ENCODE peak calls at places on chromosomes 6 and 20, in seven cellular contexts. R, V, E, I, S, H and Q are unnamed samples.

GRCh38 chr20:7744411-7744810 is 195.8 kb downstream of the HAO1 start:
- DNase-seq in R (no peak), V (no peak), E (peak), I (no peak), S (peak), H (no peak), Q (no peak)

GRCh38 chr6:68400396-68400795 is 234.7 kb upstream of the ADGRB3 start:
- DNase-seq in R (no peak), V (no peak), E (no peak), I (peak), S (no peak), H (no peak), Q (no peak)

GRCh38 chr20:19264191-19264590 is 51.7 kb downstream of the SLC24A3 start:
- DNase-seq in R (no peak), V (no peak), E (no peak), I (peak), S (no peak), H (no peak), Q (no peak)

GRCh38 chr6:73803562-73804221 is 107.7 kb downstream of the CD109 start:
- DNase-seq in R (no peak), V (no peak), E (peak), I (peak), S (peak), H (no peak), Q (no peak)

GRCh38 chr20:6698056-6698455 is 69.4 kb upstream of the BMP2 start:
- DNase-seq in R (no peak), V (no peak), E (no peak), I (peak), S (no peak), H (no peak), Q (no peak)

GRCh38 chr20:33030569-33030968 is 879 bp upstream of the BPIFB6 start:
- DNase-seq in R (no peak), V (no peak), E (no peak), I (no peak), S (no peak), H (no peak), Q (no peak)

GRCh38 chr6:18147160-18147559 is 7.7 kb downstream of the TPMT start:
- DNase-seq in R (no peak), V (no peak), E (peak), I (no peak), S (peak), H (no peak), Q (no peak)

GRCh38 chr20:6519556-6519955 is 247.9 kb upstream of the BMP2 start:
- DNase-seq in R (no peak), V (no peak), E (peak), I (no peak), S (peak), H (no peak), Q (no peak)

GRCh38 chr20:49964964-49965780 is 17.6 kb upstream of the SNAI1 start:
- DNase-seq in R (no peak), V (no peak), E (peak), I (peak), S (peak), H (peak), Q (peak)
- TF ChIP-seq CTCF in R (no peak), V (peak), E (peak), I (peak), S (peak), H (peak), Q (peak)

GRCh38 chr6:88008821-88009220 is 38.8 kb upstream of the SPACA1 start:
- DNase-seq in R (no peak), V (no peak), E (no peak), I (no peak), S (peak), H (no peak), Q (no peak)

GRCh38 chr6:88013015-88013414 is 34.6 kb upstream of the SPACA1 start:
- DNase-seq in R (no peak), V (no peak), E (peak), I (no peak), S (no peak), H (no peak), Q (no peak)

GRCh38 chr6:88008411-88008810 is 39.2 kb upstream of the SPACA1 start:
- DNase-seq in R (no peak), V (no peak), E (no peak), I (no peak), S (peak), H (no peak), Q (no peak)

DNA sequence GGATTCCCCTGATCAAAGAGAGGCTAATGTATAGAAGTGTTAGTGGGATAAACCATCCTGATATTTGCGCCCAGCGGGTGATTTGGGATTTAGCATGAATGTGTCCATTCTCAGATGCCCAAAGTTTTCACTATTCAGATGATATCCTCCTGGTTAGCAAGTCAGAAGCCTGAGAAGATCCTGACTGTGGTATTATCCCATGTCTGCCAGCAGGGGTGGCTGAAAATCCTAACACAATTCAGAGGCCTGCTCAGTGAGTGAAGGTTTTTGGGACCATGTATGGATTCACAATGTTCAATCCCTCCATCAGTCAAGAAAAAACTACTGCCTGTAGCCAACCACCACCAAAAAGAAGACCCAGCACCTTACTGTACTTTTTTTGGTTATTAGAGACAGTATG is 34.1 kb upstream of the SPACA1 start:
- DNase-seq in R (no peak), V (no peak), E (no peak), I (peak), S (peak), H (no peak), Q (no peak)
- TF ChIP-seq CTCF in R (no peak), V (no peak), E (no peak), I (peak), S (peak), H (no peak), Q (peak)

DNA sequence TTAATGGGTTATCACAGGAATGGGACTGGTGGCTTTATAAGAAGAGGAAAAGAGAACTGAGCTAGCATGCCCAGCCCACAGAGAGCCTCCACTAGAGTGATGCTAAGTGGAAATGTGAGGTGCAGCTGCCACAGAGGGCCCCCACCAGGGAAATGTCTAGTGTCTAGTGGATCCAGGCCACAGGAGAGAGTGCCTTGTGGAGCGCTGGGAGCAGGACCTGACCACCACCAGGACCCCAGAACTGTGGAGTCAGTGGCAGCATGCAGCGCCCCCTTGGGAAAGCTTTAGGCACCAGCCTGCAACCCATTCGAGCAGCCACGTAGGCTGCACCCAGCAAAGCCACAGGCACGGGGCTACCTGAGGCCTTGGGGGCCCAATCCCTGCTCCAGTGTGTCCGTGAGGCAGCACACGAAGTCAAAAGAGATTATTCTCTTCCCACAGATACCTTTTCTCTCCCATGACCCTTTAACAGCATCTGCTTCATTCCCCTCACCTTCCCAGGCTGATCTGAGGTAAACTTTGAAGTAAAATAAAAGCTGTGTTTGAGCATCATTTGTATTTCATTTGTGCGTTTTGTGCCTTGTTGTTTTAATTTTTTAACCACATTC is 4.4 kb downstream of the HLA-E start:
- DNase-seq in R (no peak), V (no peak), E (no peak), I (peak), S (no peak), H (no peak), Q (no peak)
- TF ChIP-seq CTCF in R (no peak), V (peak), E (peak), I (peak), S (peak), H (peak), Q (peak)

GRCh38 chr20:53873249-53873642 is 197.1 kb downstream of the BCAS1 start:
- DNase-seq in R (no peak), V (no peak), E (no peak), I (peak), S (no peak), H (no peak), Q (no peak)
- TF ChIP-seq CTCF in R (no peak), V (no peak), E (no peak), I (no peak), S (no peak), H (no peak), Q (no peak)

DNA sequence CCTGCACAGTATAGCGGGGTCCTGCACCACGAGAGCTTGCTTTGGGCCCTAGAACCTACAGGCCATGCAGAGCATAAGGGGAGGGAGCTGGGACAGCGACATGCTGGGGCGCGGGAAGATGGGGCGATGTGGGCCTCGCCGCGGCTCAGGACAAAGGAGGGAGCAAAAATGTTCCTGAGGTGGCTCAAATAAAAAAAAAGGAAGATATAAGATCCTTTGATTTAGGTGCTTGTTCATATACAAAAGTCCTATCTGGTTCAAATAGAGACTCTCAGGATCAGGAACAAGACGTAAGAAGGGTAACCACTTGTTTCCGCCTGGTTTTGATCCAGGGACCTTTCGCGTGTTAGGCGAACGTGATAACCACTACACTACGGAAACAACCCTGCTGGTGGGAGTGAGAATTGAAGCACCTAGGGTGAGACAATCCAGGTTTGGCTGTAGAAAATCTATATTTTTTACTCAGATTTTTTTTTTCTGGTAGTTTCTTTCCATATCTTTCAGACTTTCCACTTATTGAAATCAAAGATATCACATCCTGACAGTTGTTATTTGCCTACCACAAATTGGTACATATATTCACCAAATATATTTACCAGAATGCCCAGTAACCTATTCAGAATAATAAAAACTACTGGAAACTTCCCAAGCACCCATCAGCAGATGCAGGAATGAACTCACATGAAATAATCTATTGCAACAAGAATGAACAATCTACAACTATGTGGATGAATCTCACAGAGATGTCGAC is 177.9 kb upstream of the ZNF184 start:
- DNase-seq in R (no peak), V (no peak), E (peak), I (peak), S (peak), H (peak), Q (no peak)
- TF ChIP-seq CTCF in R (no peak), V (peak), E (no peak), I (peak), S (peak), H (no peak), Q (peak)

GRCh38 chr6:111565316-111566221 is 40.1 kb downstream of the TRAF3IP2 start:
- DNase-seq in R (no peak), V (no peak), E (no peak), I (peak), S (no peak), H (peak), Q (no peak)

GRCh38 chr6:111563581-111563980 is 42.1 kb downstream of the TRAF3IP2 start:
- DNase-seq in R (no peak), V (no peak), E (no peak), I (no peak), S (no peak), H (no peak), Q (no peak)

GRCh38 chr6:111566873-111567517 is 38.7 kb downstream of the TRAF3IP2 start:
- DNase-seq in R (no peak), V (no peak), E (no peak), I (no peak), S (no peak), H (no peak), Q (no peak)

GRCh38 chr6:111564482-111564945 is 41.2 kb downstream of the TRAF3IP2 start:
- DNase-seq in R (no peak), V (no peak), E (peak), I (peak), S (peak), H (no peak), Q (no peak)

GRCh38 chr6:111566222-111566717 is 39.4 kb downstream of the TRAF3IP2 start:
- DNase-seq in R (no peak), V (no peak), E (no peak), I (no peak), S (no peak), H (no peak), Q (no peak)
- TF ChIP-seq CTCF in R (no peak), V (no peak), E (no peak), I (no peak), S (no peak), H (no peak), Q (no peak)

DNA sequence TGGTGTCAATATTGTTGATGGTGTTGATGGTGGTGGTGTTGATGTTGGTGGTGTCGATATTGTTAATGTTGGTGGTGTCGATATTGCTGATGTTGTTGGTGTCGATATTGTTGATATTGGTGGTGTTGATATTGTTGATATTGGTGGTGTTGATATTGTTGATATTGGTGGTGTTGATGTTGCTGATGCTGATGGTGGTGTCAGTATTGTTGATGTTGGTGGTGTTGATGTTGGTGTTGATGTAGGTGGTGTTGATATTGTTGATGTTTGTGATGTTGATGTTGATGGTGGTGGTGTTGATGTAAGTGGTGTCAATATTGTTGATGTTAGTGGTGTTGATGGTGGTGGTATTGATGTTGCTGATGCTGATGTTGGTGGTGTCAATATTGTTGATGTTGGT is 240.0 kb downstream of the CDH4 start:
- DNase-seq in R (no peak), V (no peak), E (no peak), I (no peak), S (no peak), H (no peak), Q (no peak)
- TF ChIP-seq CTCF in R (no peak), V (no peak), E (no peak), I (no peak), S (no peak), H (no peak), Q (no peak)

GRCh38 chr20:3250091-3250504 is 11.1 kb upstream of the SLC4A11 start:
- DNase-seq in R (no peak), V (no peak), E (no peak), I (peak), S (peak), H (no peak), Q (no peak)
- TF ChIP-seq CTCF in R (no peak), V (no peak), E (peak), I (peak), S (peak), H (peak), Q (peak)